ENCODE peak calls at places on chromosomes 6 and 20, in four cellular contexts. L, I, Z and B are unnamed samples.

GRCh38 chr6:25898289-25898977 is 24.4 kb upstream of the SLC17A3 start:
- DNase-seq in I (no peak), L (no peak), Z (no peak), B (no peak)

GRCh38 chr6:170134077-170135040 is 156.5 kb downstream of the DLL1 start:
- DNase-seq in L (no peak), I (no peak), Z (no peak), B (no peak)

GRCh38 chr6:157879873-157880254 is 56.8 kb downstream of the SNX9 start:
- DNase-seq in I (no peak), L (no peak), Z (no peak), B (no peak)

GRCh38 chr6:138242987-138243592 is 24.8 kb upstream of the PBOV1 start:
- DNase-seq in I (no peak), L (no peak), Z (no peak), B (no peak)

GRCh38 chr6:135496805-135497411 is 632 bp downstream of the AHI1 start:
- DNase-seq in Z (no peak), L (no peak), I (no peak), B (no peak)

GRCh38 chr6:52560462-52560861 is 16.4 kb downstream of the TRAM2 start:
- DNase-seq in L (no peak), I (no peak), Z (no peak), B (no peak)

GRCh38 chr20:2280083-2280482 is 15.7 kb upstream of the TGM3 start:
- DNase-seq in L (no peak), I (no peak), Z (no peak), B (no peak)

GRCh38 chr6:148805767-148806166 is 58.9 kb downstream of the UST start:
- DNase-seq in Z (no peak), L (no peak), I (no peak), B (no peak)

GRCh38 chr6:3911614-3912336 is 62.6 kb downstream of the FAM50B start:
- DNase-seq in L (peak), I (peak), Z (peak), B (no peak)

GRCh38 chr20:51583073-51583472 is 40.6 kb upstream of the NFATC2 start:
- DNase-seq in L (no peak), I (no peak), Z (no peak), B (no peak)

GRCh38 chr6:107207251-107207890 is 92.1 kb upstream of the BEND3 start:
- DNase-seq in L (no peak), Z (no peak), I (no peak), B (no peak)

GRCh38 chr6:101393291-101394251 is at the start of gene GRIK2:
- DNase-seq in Z (no peak), I (no peak), L (no peak), B (no peak)

GRCh38 chr20:45945678-45946148 is 11.2 kb downstream of the PCIF1 start:
- DNase-seq in I (no peak), L (no peak), Z (no peak), B (no peak)

GRCh38 chr6:53837875-53838806 is 43.3 kb downstream of the LRRC1 start:
- DNase-seq in Z (peak), I (no peak), L (peak), B (no peak)

DNA sequence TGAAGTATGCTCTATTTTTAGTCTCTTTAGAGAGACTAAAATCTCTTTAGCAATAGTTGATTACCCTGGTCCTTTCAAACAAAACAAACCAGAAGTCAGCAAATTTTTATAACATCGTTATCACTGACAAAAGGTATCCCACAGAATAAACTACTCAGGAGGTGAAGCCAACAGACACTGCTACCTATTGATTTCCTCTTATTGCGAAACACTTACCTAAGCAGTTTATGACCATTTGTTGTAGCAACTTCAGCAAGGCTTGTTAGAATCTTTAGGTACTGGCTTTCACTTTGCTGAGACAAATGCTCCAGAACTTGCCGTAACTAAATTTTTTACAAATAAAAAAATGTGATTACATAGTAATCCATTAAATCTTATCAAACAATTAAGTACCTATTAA is 64.4 kb downstream of the HACE1 start:
- DNase-seq in I (no peak), Z (no peak), L (no peak), B (no peak)
- H3K4me3 ChIP-seq in I (no peak), Z (no peak), L (no peak), B (no peak)

GRCh38 chr20:1001981-1002681 is at the start of gene RSPO4:
- DNase-seq in I (no peak), L (no peak), Z (no peak), B (no peak)
- H3K4me3 ChIP-seq in I (no peak), L (peak), Z (no peak), B (peak)

DNA sequence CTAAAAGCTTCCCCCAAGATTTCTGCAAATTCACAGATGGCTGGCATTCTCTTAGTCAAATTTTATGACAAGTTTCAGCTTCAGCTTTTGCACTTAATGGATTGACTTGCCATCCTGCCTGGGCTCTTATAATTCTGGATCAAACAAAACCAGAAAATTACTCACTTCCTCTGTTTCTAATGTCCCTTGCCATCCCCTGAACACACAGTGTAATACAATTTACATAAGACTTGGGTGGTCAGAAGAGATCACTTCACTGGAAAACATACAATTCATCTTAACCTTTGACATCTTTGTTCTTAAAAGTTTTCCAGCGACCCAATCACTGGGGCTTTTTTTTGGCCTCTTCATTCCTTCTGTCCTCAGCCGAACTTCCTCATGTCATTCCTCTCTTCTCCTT is 199.0 kb downstream of the ARHGAP18 start:
- DNase-seq in Z (no peak), L (no peak), I (peak), B (no peak)
- H3K4me3 ChIP-seq in Z (no peak), L (no peak), I (no peak), B (no peak)

GRCh38 chr6:155023717-155024116 is 28.6 kb downstream of the TIAM2 start:
- DNase-seq in L (no peak), Z (no peak), I (no peak), B (no peak)

GRCh38 chr6:155030148-155030720 is 35.1 kb downstream of the TIAM2 start:
- DNase-seq in Z (no peak), L (no peak), I (no peak), B (no peak)

GRCh38 chr6:155022726-155023125 is 27.6 kb downstream of the TIAM2 start:
- DNase-seq in L (no peak), I (no peak), Z (no peak), B (no peak)

GRCh38 chr6:155024628-155025027 is 29.5 kb downstream of the TIAM2 start:
- DNase-seq in L (no peak), I (no peak), Z (no peak), B (no peak)

DNA sequence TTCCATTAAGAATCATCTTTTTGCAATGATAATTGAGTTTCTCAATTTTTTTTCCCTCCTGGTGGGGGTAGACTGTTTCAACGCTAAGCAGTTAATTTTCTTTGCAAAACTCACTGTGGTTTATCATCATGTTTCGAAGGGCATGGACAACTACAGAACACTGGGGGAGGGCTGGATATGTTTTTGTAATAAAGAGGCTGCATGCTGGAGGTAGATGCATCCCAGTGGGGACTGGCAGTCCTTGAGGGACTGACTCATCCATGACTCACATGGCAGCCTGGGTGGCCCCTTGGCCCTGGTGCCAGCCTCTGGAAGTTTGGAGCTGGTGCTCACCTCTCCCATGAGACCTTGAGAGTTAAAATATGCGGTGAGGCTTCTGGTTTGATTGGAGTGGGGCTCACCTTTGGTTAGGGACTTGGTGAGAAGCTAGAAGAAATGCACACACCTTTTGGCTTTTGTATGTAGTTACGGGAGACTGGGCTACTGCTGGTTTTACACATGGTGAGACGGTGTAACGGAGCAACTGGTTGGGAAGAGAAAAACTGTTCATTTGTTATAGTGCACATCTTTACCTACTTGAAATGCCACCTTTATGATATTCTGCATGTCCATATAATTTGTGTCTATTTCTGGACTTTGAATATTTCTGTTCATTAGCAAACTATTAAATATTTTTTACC is 31.4 kb downstream of the TIAM2 start:
- DNase-seq in L (no peak), I (peak), Z (peak), B (no peak)
- H3K4me3 ChIP-seq in L (no peak), I (no peak), Z (no peak), B (no peak)

GRCh38 chr20:4507288-4507719 is 214.4 kb upstream of the PRND start:
- DNase-seq in L (no peak), I (peak), Z (no peak), B (no peak)

GRCh38 chr20:4509825-4510522 is 211.7 kb upstream of the PRND start:
- DNase-seq in Z (no peak), I (no peak), L (no peak), B (no peak)

GRCh38 chr20:4504814-4505213 is 216.9 kb upstream of the PRND start:
- DNase-seq in L (no peak), I (no peak), Z (no peak), B (no peak)

GRCh38 chr20:4511776-4512175 is 209.9 kb upstream of the PRND start:
- DNase-seq in L (no peak), I (no peak), Z (no peak), B (no peak)

GRCh38 chr20:4508773-4509172 is 212.9 kb upstream of the PRND start:
- DNase-seq in Z (no peak), I (no peak), L (no peak), B (no peak)
- H3K4me3 ChIP-seq in Z (no peak), I (no peak), L (no peak), B (no peak)

DNA sequence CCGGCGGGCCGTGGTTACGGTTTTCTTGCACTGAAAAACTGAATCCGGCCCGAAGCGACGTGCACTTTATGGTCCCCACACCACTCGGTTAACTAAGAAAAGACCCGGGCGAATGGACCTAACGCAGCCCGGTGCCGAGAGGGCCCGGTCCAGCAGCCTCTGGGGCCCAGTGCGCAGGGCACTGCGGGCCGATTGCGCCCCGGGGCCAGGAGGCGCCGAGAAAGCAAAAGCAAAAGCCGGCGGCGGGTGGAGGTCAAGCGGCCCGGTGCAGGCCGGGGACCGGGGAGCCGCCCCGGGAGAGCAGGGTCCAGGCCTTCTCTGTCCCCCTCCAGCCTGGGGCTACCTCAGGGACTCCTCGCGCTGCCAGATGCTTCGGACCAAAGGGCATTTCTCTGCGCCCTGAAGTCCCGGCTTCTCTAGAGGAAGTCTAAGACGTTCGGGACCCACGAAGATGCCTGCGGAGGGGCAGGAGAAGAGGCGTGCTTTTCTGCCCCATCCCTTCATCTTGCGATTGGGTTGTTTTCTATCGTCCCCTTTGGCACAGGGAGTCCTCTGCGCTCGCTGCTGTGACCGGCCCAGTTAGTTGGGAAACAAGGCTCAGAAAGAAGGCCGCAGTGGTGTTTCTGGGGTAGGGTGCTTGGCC is 4.4 kb downstream of the FOXF2 start:
- DNase-seq in I (no peak), Z (no peak), L (no peak), B (no peak)
- H3K4me3 ChIP-seq in I (peak), Z (no peak), L (peak), B (peak)

GRCh38 chr6:37127961-37128862 is 41.7 kb upstream of the PIM1 start:
- DNase-seq in Z (no peak), L (no peak), I (no peak), B (no peak)
- H3K4me3 ChIP-seq in Z (no peak), L (no peak), I (no peak), B (no peak)

GRCh38 chr20:20741067-20742045 is 28.9 kb upstream of the RALGAPA2 start:
- DNase-seq in I (no peak), L (no peak), Z (no peak), B (no peak)

GRCh38 chr20:20744170-20744725 is 31.8 kb upstream of the RALGAPA2 start:
- DNase-seq in L (no peak), Z (peak), I (no peak), B (no peak)

GRCh38 chr20:20740595-20740994 is 28.2 kb upstream of the RALGAPA2 start:
- DNase-seq in Z (no peak), I (no peak), L (no peak), B (no peak)

GRCh38 chr20:20743511-20744169 is 31.2 kb upstream of the RALGAPA2 start:
- DNase-seq in Z (peak), L (peak), I (no peak), B (no peak)
- H3K4me3 ChIP-seq in Z (no peak), L (no peak), I (no peak), B (peak)

DNA sequence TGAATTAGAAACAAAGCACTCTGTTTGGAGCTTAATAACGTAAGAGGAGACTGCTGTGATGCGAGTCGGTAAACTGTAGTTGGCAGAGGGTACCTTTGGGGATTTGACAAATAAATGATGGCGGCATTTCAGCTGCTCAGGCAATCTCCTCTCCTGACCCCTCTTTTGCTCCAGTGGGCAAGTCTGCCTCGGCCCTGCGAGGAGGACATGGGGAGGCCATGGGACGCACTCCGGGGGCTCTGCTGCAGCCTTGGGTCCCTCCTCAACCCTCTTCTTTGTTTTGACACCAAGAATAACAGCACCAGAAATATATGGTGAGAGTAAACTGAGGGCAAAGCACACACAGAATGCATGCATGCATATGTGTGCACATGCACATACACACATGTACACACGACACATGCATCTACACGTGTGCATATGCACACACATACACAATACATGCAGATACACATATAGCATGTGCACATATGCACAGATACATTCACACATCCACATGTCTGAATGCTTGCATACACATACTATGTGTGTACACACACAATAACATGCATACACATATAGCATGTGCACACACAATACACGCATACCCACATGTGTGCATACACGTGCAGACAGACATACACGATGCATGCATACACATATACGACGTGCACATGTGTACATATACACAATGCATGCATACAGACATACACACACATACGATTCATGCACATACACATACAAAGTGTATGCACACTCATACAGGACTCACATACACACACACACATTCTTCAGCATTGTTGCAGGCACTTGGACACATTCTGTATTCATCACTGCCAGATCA is 24.4 kb upstream of the IRF4 start:
- DNase-seq in L (no peak), Z (no peak), I (no peak), B (no peak)
- H3K4me3 ChIP-seq in L (no peak), Z (no peak), I (no peak), B (no peak)

DNA sequence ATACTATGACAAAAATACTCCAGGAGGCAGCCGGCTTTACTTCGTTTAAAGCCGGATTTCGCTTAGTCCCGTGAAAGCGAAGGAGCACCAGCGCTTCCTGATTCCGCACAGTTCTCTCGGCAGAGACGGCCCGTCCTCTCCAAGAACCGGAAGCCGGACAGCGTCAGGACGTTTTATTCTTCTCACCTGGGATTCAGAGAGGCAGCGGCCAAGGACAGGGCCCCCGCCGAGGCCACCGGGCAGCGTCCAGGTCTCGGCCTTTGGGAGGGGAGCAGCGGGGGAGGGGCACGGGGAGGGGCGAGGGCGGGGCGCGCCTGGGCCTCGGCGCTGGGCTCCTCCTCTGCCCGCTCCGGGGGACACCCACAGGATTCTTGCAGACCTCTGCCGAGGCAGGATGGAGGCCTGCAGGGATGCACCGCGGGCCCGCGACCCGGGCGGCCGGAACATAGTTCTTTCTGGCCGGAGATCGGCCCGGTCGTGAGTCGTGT is 2.8 kb upstream of the DIDO1 start:
- DNase-seq in I (no peak), L (no peak), Z (peak), B (no peak)
- H3K4me3 ChIP-seq in I (peak), L (peak), Z (peak), B (peak)